ENCODE peak calls at places on chromosomes 4 and X, in four cellular contexts. R is uterus, F is kidney epithelial cell, O is tibial artery. L is an unnamed sample.

GRCh38 chr4:72525938-72526337 is 43.1 kb downstream of the ADAMTS3 start:
- DNase-seq in F (peak), O (peak), R (peak), L (no peak)

GRCh38 chr4:82893942-82894341 is 3.0 kb upstream of the SEC31A start:
- DNase-seq in O (no peak), R (no peak), F (no peak), L (no peak)

GRCh38 chrX:108020631-108021030 is 24.2 kb upstream of the VSIG1 start:
- DNase-seq in F (no peak), O (no peak), R (no peak), L (no peak)

GRCh38 chr4:147492761-147493160 is 11.9 kb downstream of the EDNRA start:
- DNase-seq in R (peak), O (peak), F (no peak), L (no peak)

GRCh38 chr4:182179105-182179504 is 64.1 kb upstream of the TENM3 start:
- DNase-seq in F (no peak), O (no peak), R (no peak), L (no peak)

GRCh38 chr4:128565565-128566186 is 243.8 kb upstream of the JADE1 start:
- DNase-seq in O (no peak), R (peak), F (no peak), L (no peak)

GRCh38 chrX:7145454-7145853 is 2.1 kb upstream of the STS start:
- DNase-seq in F (no peak), R (no peak), O (no peak), L (no peak)

GRCh38 chr4:169484485-169484884 is 127.9 kb downstream of the NEK1 start:
- DNase-seq in O (no peak), R (no peak), F (no peak), L (no peak)

GRCh38 chr4:165177725-165178666 is 29.4 kb upstream of the KLHL2 start:
- DNase-seq in O (no peak), F (no peak), R (no peak), L (no peak)